ENCODE peak calls at places on chromosomes 2 and 18, in seven cellular contexts. L is progenitor cell of endocrine pancreas; Q is ureter; S is GM19239; P is pancreas; T is psoas muscle; V is naive thymus-derived CD4-positive, alpha-beta T cell. F is an unnamed sample.

GRCh38 chr2:229431331-229431954 is 160.4 kb upstream of the PID1 start:
- DNase-seq in V (no peak), T (no peak), P (no peak), Q (no peak), S (no peak), L (no peak), F (no peak)

GRCh38 chr2:241030883-241031282 is 32.5 kb downstream of the SNED1 start:
- DNase-seq in V (no peak), S (no peak), T (no peak), L (no peak), P (no peak), Q (no peak), F (no peak)

GRCh38 chr2:112006076-112006410 is 49.0 kb upstream of the TMEM87B start:
- DNase-seq in V (no peak), P (no peak), L (no peak), S (no peak), T (no peak), Q (no peak), F (no peak)

GRCh38 chr2:105397025-105397722 is 1.7 kb downstream of the FHL2 start:
- DNase-seq in S (no peak), V (no peak), T (no peak), P (no peak), L (no peak), Q (no peak), F (no peak)

GRCh38 chr2:96642564-96643350 is at the start of gene FER1L5:
- DNase-seq in L (no peak), Q (peak), S (no peak), T (no peak), P (peak), V (no peak), F (no peak)

GRCh38 chr18:22643731-22644130 is 226.0 kb upstream of the CTAGE1 start:
- DNase-seq in L (no peak), P (no peak), Q (no peak), V (no peak), S (no peak), T (no peak), F (no peak)

GRCh38 chr2:232689152-232689910 is 7.8 kb upstream of the GIGYF2 start:
- DNase-seq in L (no peak), T (peak), V (no peak), P (peak), S (no peak), Q (no peak), F (no peak)

GRCh38 chr2:167237478-167237877 is 349.2 kb downstream of the XIRP2 start:
- DNase-seq in P (no peak), S (no peak), Q (no peak), T (no peak), V (no peak), L (no peak), F (no peak)

GRCh38 chr2:152513681-152514080 is 178.7 kb downstream of the FMNL2 start:
- DNase-seq in S (no peak), T (peak), P (no peak), L (no peak), Q (no peak), V (no peak), F (no peak)

GRCh38 chr2:48444404-48444803 is 85.5 kb upstream of the STON1 start:
- DNase-seq in L (no peak), Q (no peak), S (no peak), P (no peak), V (no peak), T (no peak), F (no peak)

GRCh38 chr2:161177969-161178368 is 17.7 kb downstream of the TANK start:
- DNase-seq in S (no peak), P (no peak), L (no peak), Q (no peak), V (no peak), T (no peak), F (no peak)

GRCh38 chr18:23301971-23302370 is 151.1 kb upstream of the RIOK3 start:
- DNase-seq in V (no peak), L (no peak), S (no peak), Q (no peak), P (no peak), T (no peak), F (no peak)

GRCh38 chr2:25201265-25201664 is 32.9 kb upstream of the POMC start:
- DNase-seq in S (no peak), V (no peak), Q (no peak), T (no peak), L (no peak), P (no peak), F (peak)

GRCh38 chr18:46250084-46250811 is 146.1 kb downstream of the HAUS1 start:
- DNase-seq in L (no peak), S (peak), T (no peak), Q (peak), V (peak), P (no peak), F (no peak)

GRCh38 chr2:71453404-71454220 is at the start of gene DYSF:
- DNase-seq in Q (peak), V (no peak), T (peak), P (peak), L (no peak), S (no peak), F (no peak)

GRCh38 chr2:240820014-240820606 is at the start of gene KIF1A:
- DNase-seq in S (no peak), T (peak), Q (no peak), V (no peak), L (peak), P (peak), F (no peak)

GRCh38 chr18:79883461-79884295 is 67.8 kb downstream of the SLC66A2 start:
- DNase-seq in V (no peak), T (no peak), P (no peak), S (no peak), Q (no peak), L (no peak), F (no peak)

GRCh38 chr18:13393338-13393737 is 174.8 kb downstream of the LDLRAD4 start:
- DNase-seq in Q (no peak), P (no peak), V (no peak), T (no peak), S (no peak), L (no peak), F (no peak)

GRCh38 chr2:95074663-95075439 is 46.8 kb downstream of the MRPS5 start:
- DNase-seq in S (no peak), P (no peak), Q (no peak), T (no peak), L (no peak), V (peak), F (no peak)

GRCh38 chr2:45330617-45331016 is 280.4 kb downstream of the SRBD1 start:
- DNase-seq in P (no peak), L (no peak), S (no peak), Q (no peak), V (no peak), T (no peak), F (no peak)

GRCh38 chr18:52536039-52536438 is 196.0 kb downstream of the DCC start:
- DNase-seq in L (no peak), S (no peak), V (no peak), P (no peak), Q (no peak), T (no peak), F (no peak)

GRCh38 chr2:216555274-216555673 is 56.6 kb downstream of the RPL37A start:
- DNase-seq in P (peak), S (no peak), V (no peak), L (no peak), T (peak), Q (peak), F (no peak)

GRCh38 chr2:6846967-6847695 is 18.6 kb downstream of the CMPK2 start:
- DNase-seq in P (no peak), V (no peak), T (no peak), Q (no peak), L (no peak), S (no peak), F (no peak)

GRCh38 chr2:158935617-158936016 is 32.8 kb upstream of the TANC1 start:
- DNase-seq in T (no peak), L (no peak), V (no peak), P (no peak), Q (no peak), S (no peak), F (no peak)

GRCh38 chr2:56239030-56239429 is 55.2 kb downstream of the CCDC85A start:
- DNase-seq in V (no peak), Q (no peak), T (no peak), S (no peak), L (no peak), P (no peak), F (no peak)

GRCh38 chr2:235990344-235990743 is 177.8 kb downstream of the GBX2 start:
- DNase-seq in S (no peak), T (no peak), V (no peak), L (no peak), P (peak), Q (no peak), F (no peak)

GRCh38 chr18:8616026-8616401 is 6.8 kb downstream of the RAB12 start:
- DNase-seq in V (no peak), S (no peak), L (no peak), P (no peak), T (no peak), Q (no peak), F (no peak)

GRCh38 chr2:36277146-36277808 is 78.3 kb upstream of the CRIM1 start:
- DNase-seq in Q (no peak), T (no peak), L (no peak), P (no peak), S (no peak), V (no peak), F (no peak)

GRCh38 chr2:112749755-112750559 is 14.5 kb downstream of the CKAP2L start:
- DNase-seq in T (peak), S (peak), P (peak), L (peak), Q (peak), V (peak), F (no peak)

GRCh38 chr2:156867201-156867600 is 390.3 kb upstream of the GALNT5 start:
- DNase-seq in L (no peak), P (no peak), Q (no peak), S (no peak), T (no peak), V (no peak), F (no peak)

GRCh38 chr18:1036926-1037325 is 132.3 kb downstream of the ADCYAP1 start:
- DNase-seq in P (no peak), S (no peak), V (no peak), Q (no peak), T (no peak), L (no peak), F (no peak)

GRCh38 chr2:42573256-42573655 is 4.8 kb downstream of the MTA3 start:
- DNase-seq in V (no peak), L (no peak), S (no peak), T (no peak), P (no peak), Q (no peak), F (no peak)

GRCh38 chr2:24402242-24403092 is 42.1 kb upstream of the ITSN2 start:
- DNase-seq in Q (no peak), V (no peak), L (no peak), T (no peak), S (no peak), P (peak), F (no peak)

F was measured in HuH-7.5.